ENCODE peak calls at places on chromosome 3, in five cellular contexts. One of them, this sample, is unnamed.

GRCh38 chr3:143146875-143147274 is 27.3 kb downstream of the CHST2 start:
- DNase-seq in psoas muscle: no peak
- DNase-seq in heart right ventricle: no peak
- DNase-seq in left cardiac atrium: no peak
- DNase-seq in T follicular helper cell: no peak
- DNase-seq in this sample: no peak

GRCh38 chr3:132418916-132419315 is 1.6 kb downstream of the DNAJC13 start:
- DNase-seq in T follicular helper cell: no peak
- DNase-seq in left cardiac atrium: no peak
- DNase-seq in heart right ventricle: no peak
- DNase-seq in psoas muscle: no peak
- DNase-seq in this sample: no peak

GRCh38 chr3:99678023-99678422 is 39.6 kb downstream of the COL8A1 start:
- DNase-seq in left cardiac atrium: no peak
- DNase-seq in heart right ventricle: no peak
- DNase-seq in psoas muscle: no peak
- DNase-seq in T follicular helper cell: no peak
- DNase-seq in this sample: no peak

GRCh38 chr3:59660852-59661624 is 611.2 kb upstream of the CFAP20DC start:
- DNase-seq in heart right ventricle: no peak
- DNase-seq in left cardiac atrium: no peak
- DNase-seq in T follicular helper cell: no peak
- DNase-seq in psoas muscle: no peak
- DNase-seq in this sample: no peak

GRCh38 chr3:126551066-126551838 is 7.5 kb downstream of the C3orf22 start:
- DNase-seq in heart right ventricle: no peak
- DNase-seq in T follicular helper cell: no peak
- DNase-seq in psoas muscle: no peak
- DNase-seq in left cardiac atrium: peak; percentile 24
- DNase-seq in this sample: peak; percentile 14

GRCh38 chr3:143330316-143330868 is 210.8 kb downstream of the CHST2 start:
- DNase-seq in heart right ventricle: no peak
- DNase-seq in psoas muscle: no peak
- DNase-seq in left cardiac atrium: no peak
- DNase-seq in T follicular helper cell: no peak
- DNase-seq in this sample: no peak

GRCh38 chr3:27675287-27675686 is 46.8 kb downstream of the EOMES start:
- DNase-seq in left cardiac atrium: no peak
- DNase-seq in heart right ventricle: no peak
- DNase-seq in psoas muscle: no peak
- DNase-seq in T follicular helper cell: no peak
- DNase-seq in this sample: no peak

GRCh38 chr3:125062904-125063618 is 7.3 kb upstream of the HEG1 start:
- DNase-seq in heart right ventricle: peak; percentile 33
- DNase-seq in T follicular helper cell: no peak
- DNase-seq in psoas muscle: no peak
- DNase-seq in left cardiac atrium: peak; percentile 70
- DNase-seq in this sample: peak; percentile 42

GRCh38 chr3:127938800-127939199 is 23.8 kb downstream of the KBTBD12 start:
- DNase-seq in left cardiac atrium: no peak
- DNase-seq in heart right ventricle: no peak
- DNase-seq in psoas muscle: no peak
- DNase-seq in T follicular helper cell: no peak
- DNase-seq in this sample: no peak

This sample was measured in right lobe of liver.